ENCODE peak calls at places on chromosome 13, in ten cellular contexts. Z, A, F, E, M, R, N, O, G and S are unnamed samples.

GRCh38 chr13:99677388-99677951 is 176.2 kb downstream of the TM9SF2 start:
- DNase-seq in Z (no peak), A (no peak), F (no peak), E (peak; percentile 91), M (no peak), R (no peak), N (no peak), O (no peak), G (no peak), S (no peak)

GRCh38 chr13:35475131-35475959 is 1.1 kb downstream of the MAB21L1 start:
- DNase-seq in Z (no peak), A (peak; percentile 46), F (peak; percentile 61), E (no peak), M (peak; percentile 74), R (no peak), N (no peak), O (no peak), G (no peak), S (peak; percentile 13)

GRCh38 chr13:75547917-75548316 is 1.7 kb upstream of the UCHL3 start:
- DNase-seq in Z (no peak), A (no peak), F (no peak), E (no peak), M (no peak), R (no peak), N (no peak), O (no peak), G (no peak), S (no peak)

GRCh38 chr13:95185851-95186250 is 115.4 kb downstream of the ABCC4 start:
- DNase-seq in Z (peak; percentile 31), A (no peak), F (no peak), E (no peak), M (no peak), R (no peak), N (no peak), O (no peak), G (no peak), S (no peak)

GRCh38 chr13:26280295-26280694 is 26.4 kb downstream of the CDK8 start:
- DNase-seq in Z (no peak), A (no peak), F (no peak), E (no peak), M (no peak), R (no peak), N (no peak), O (no peak), G (no peak), S (no peak)

GRCh38 chr13:50693755-50694154 is 149.7 kb downstream of the DLEU7 start:
- DNase-seq in Z (no peak), A (no peak), F (no peak), E (no peak), M (no peak), R (no peak), N (peak; percentile 38), O (no peak), G (no peak), S (no peak)

GRCh38 chr13:106507560-106508274 is 27.7 kb downstream of the EFNB2 start:
- DNase-seq in Z (no peak), A (no peak), F (no peak), E (no peak), M (no peak), R (no peak), N (peak; percentile 96), O (no peak), G (no peak), S (no peak)

GRCh38 chr13:30121666-30122065 is 185.7 kb downstream of the KATNAL1 start:
- DNase-seq in Z (no peak), A (no peak), F (no peak), E (no peak), M (no peak), R (no peak), N (no peak), O (no peak), G (no peak), S (no peak)

GRCh38 chr13:114043421-114044053 is 69.7 kb upstream of the C13orf46 start:
- DNase-seq in Z (no peak), A (peak; percentile 55), F (peak; percentile 88), E (no peak), M (no peak), R (peak; percentile 86), N (peak; percentile 17), O (no peak), G (no peak), S (no peak)

GRCh38 chr13:51619614-51620013 is 35.4 kb downstream of the WDFY2 start:
- DNase-seq in Z (no peak), A (no peak), F (no peak), E (no peak), M (no peak), R (no peak), N (peak; percentile 52), O (no peak), G (no peak), S (no peak)

GRCh38 chr13:32821149-32821688 is 195.0 kb upstream of the KL start:
- DNase-seq in Z (no peak), A (no peak), F (no peak), E (no peak), M (no peak), R (no peak), N (no peak), O (no peak), G (no peak), S (no peak)

GRCh38 chr13:101262306-101262705 is 154.0 kb downstream of the NALCN start:
- DNase-seq in Z (no peak), A (no peak), F (no peak), E (no peak), M (no peak), R (no peak), N (no peak), O (no peak), G (no peak), S (no peak)

GRCh38 chr13:33181264-33181663 is 104.3 kb downstream of the STARD13 start:
- DNase-seq in Z (no peak), A (no peak), F (no peak), E (no peak), M (no peak), R (no peak), N (no peak), O (no peak), G (no peak), S (no peak)

GRCh38 chr13:33518442-33518841 is 232.9 kb upstream of the STARD13 start:
- DNase-seq in Z (no peak), A (no peak), F (no peak), E (no peak), M (no peak), R (no peak), N (no peak), O (no peak), G (no peak), S (no peak)

GRCh38 chr13:50691682-50692263 is 151.7 kb downstream of the DLEU7 start:
- DNase-seq in Z (no peak), A (no peak), F (no peak), E (no peak), M (no peak), R (no peak), N (peak; percentile 55), O (no peak), G (no peak), S (no peak)

GRCh38 chr13:46926856-46927625 is 30.2 kb upstream of the HTR2A start:
- DNase-seq in Z (no peak), A (no peak), F (no peak), E (no peak), M (no peak), R (no peak), N (peak; percentile 32), O (no peak), G (no peak), S (no peak)

GRCh38 chr13:50457430-50458393 is 385.8 kb downstream of the DLEU7 start:
- DNase-seq in Z (no peak), A (no peak), F (no peak), E (no peak), M (no peak), R (peak; percentile 44), N (no peak), O (no peak), G (no peak), S (no peak)

GRCh38 chr13:29562762-29563161 is 32.7 kb downstream of the SLC7A1 start:
- DNase-seq in Z (no peak), A (no peak), F (no peak), E (no peak), M (no peak), R (no peak), N (no peak), O (no peak), G (no peak), S (no peak)

GRCh38 chr13:26881154-26881553 is 120.6 kb upstream of the GPR12 start:
- DNase-seq in Z (no peak), A (no peak), F (no peak), E (no peak), M (no peak), R (no peak), N (peak; percentile 47), O (no peak), G (no peak), S (no peak)

GRCh38 chr13:67416047-67416925 is 186.2 kb upstream of the PCDH9 start:
- DNase-seq in Z (no peak), A (peak; percentile 69), F (no peak), E (no peak), M (no peak), R (peak; percentile 5), N (peak; percentile 61), O (no peak), G (no peak), S (peak; percentile 15)

GRCh38 chr13:110471833-110472162 is 89.7 kb downstream of the RAB20 start:
- DNase-seq in Z (no peak), A (no peak), F (peak; percentile 77), E (no peak), M (no peak), R (peak; percentile 79), N (no peak), O (peak; percentile 88), G (no peak), S (peak; percentile 86)

GRCh38 chr13:23570099-23570926 is at the start of gene TNFRSF19:
- DNase-seq in Z (no peak), A (no peak), F (no peak), E (no peak), M (peak; percentile 72), R (no peak), N (peak; percentile 44), O (no peak), G (no peak), S (no peak)

GRCh38 chr13:44403720-44404063 is 30.1 kb downstream of the SERP2 start:
- DNase-seq in Z (no peak), A (peak; percentile 7), F (peak; percentile 35), E (no peak), M (no peak), R (no peak), N (no peak), O (no peak), G (no peak), S (no peak)

GRCh38 chr13:75836441-75836840 is 200.3 kb downstream of the LMO7 start:
- DNase-seq in Z (no peak), A (no peak), F (no peak), E (no peak), M (no peak), R (no peak), N (no peak), O (peak; percentile 67), G (no peak), S (no peak)

GRCh38 chr13:113065406-113066141 is 40.0 kb upstream of the F7 start:
- DNase-seq in Z (no peak), A (no peak), F (no peak), E (no peak), M (no peak), R (no peak), N (peak; percentile 32), O (peak; percentile 67), G (no peak), S (no peak)

GRCh38 chr13:67726979-67727378 is 496.8 kb upstream of the PCDH9 start:
- DNase-seq in Z (no peak), A (no peak), F (no peak), E (no peak), M (no peak), R (no peak), N (peak; percentile 33), O (no peak), G (no peak), S (no peak)